ENCODE peak calls at places on chromosomes 2 and 18, in five cellular contexts. T is Right ventricle myocardium inferior, Q is WTC11, L is T-cell, K is HCT116. G is an unnamed sample.
A peak's percentile ranks its signal among the peaks of the same experiment; 100 is the strongest.

GRCh38 chr18:67599277-67599676 is 82.8 kb upstream of the DSEL start:
- ATAC-seq in Q (no peak), K (no peak), T (no peak), L (no peak), G (no peak)

GRCh38 chr2:18454692-18455255 is 105.7 kb downstream of the RDH14 start:
- ATAC-seq in Q (no peak), T (peak; percentile 65), L (no peak), K (no peak), G (peak; percentile 41)

GRCh38 chr2:54997826-54998225 is 52.4 kb downstream of the RTN4 start:
- ATAC-seq in T (no peak), L (no peak), Q (peak; percentile 83), K (no peak), G (no peak)

GRCh38 chr18:61754039-61754583 is 138.7 kb downstream of the RNF152 start:
- ATAC-seq in K (no peak), T (no peak), L (no peak), Q (no peak), G (no peak)

GRCh38 chr2:224407241-224407680 is 5.4 kb upstream of the FAM124B start:
- ATAC-seq in T (peak; percentile 46), K (no peak), Q (no peak), L (no peak), G (peak; percentile 82)

GRCh38 chr18:36249392-36249791 is 48.1 kb upstream of the FHOD3 start:
- ATAC-seq in K (no peak), L (no peak), T (no peak), Q (no peak), G (no peak)

GRCh38 chr2:216904554-216904953 is 44.7 kb upstream of the TNP1 start:
- ATAC-seq in L (no peak), K (no peak), T (no peak), Q (no peak), G (no peak)

GRCh38 chr2:110729106-110729505 is 3.3 kb upstream of the ACOXL start:
- ATAC-seq in T (no peak), K (no peak), L (no peak), Q (peak; percentile 27), G (no peak)

GRCh38 chr2:162333968-162334367 is 10.0 kb upstream of the GCA start:
- ATAC-seq in T (no peak), L (peak; percentile 66), Q (peak; percentile 90), K (peak; percentile 94), G (no peak)

GRCh38 chr2:206045251-206045650 is 40.7 kb downstream of the INO80D start:
- ATAC-seq in K (no peak), L (no peak), T (no peak), Q (no peak), G (no peak)

GRCh38 chr2:43445248-43445647 is 150.6 kb downstream of the THADA start:
- ATAC-seq in T (peak; percentile 69), Q (peak; percentile 85), K (no peak), L (no peak), G (no peak)

GRCh38 chr2:23492941-23493340 is 108.0 kb downstream of the KLHL29 start:
- ATAC-seq in K (no peak), L (no peak), T (no peak), Q (no peak), G (no peak)

GRCh38 chr2:3151153-3151918 is 226.3 kb downstream of the EIPR1 start:
- ATAC-seq in L (no peak), Q (no peak), T (no peak), K (no peak), G (no peak)

GRCh38 chr2:10331702-10332401 is 29.1 kb downstream of the HPCAL1 start:
- ATAC-seq in Q (no peak), L (peak; percentile 48), T (peak; percentile 42), K (no peak), G (peak; percentile 46)

GRCh38 chr18:79942211-79942610 is 9.2 kb downstream of the SLC66A2 start:
- ATAC-seq in K (no peak), L (no peak), T (no peak), Q (no peak), G (no peak)

GRCh38 chr2:166972002-166972401 is 83.7 kb downstream of the XIRP2 start:
- ATAC-seq in Q (peak; percentile 82), K (no peak), T (no peak), L (no peak), G (no peak)

GRCh38 chr18:23675896-23676295 is 13.2 kb upstream of the ANKRD29 start:
- ATAC-seq in L (no peak), Q (no peak), T (no peak), K (no peak), G (no peak)

GRCh38 chr2:199798881-199799580 is 52.0 kb downstream of the FTCDNL1 start:
- ATAC-seq in Q (no peak), T (peak; percentile 46), L (no peak), K (no peak), G (peak; percentile 53)

GRCh38 chr2:64807417-64807816 is 153.7 kb upstream of the SERTAD2 start:
- ATAC-seq in T (no peak), K (peak; percentile 92), L (no peak), Q (no peak), G (no peak)

GRCh38 chr2:217966399-217967068 is 36.3 kb downstream of the TNS1 start:
- ATAC-seq in K (no peak), Q (no peak), T (peak; percentile 38), L (no peak), G (no peak)

G was measured in gastroesophageal sphincter.